ENCODE peak calls at places on chromosomes 3 and 15, in six cellular contexts. J, C, X, P, G and A are unnamed samples.

GRCh38 chr3:177724020-177724638 is 526.8 kb upstream of the TBL1XR1 start:
- DNase-seq in J (no peak), C (peak; percentile 38), X (no peak), P (peak; percentile 80), G (no peak), A (no peak)

GRCh38 chr3:111072016-111072891 is 638 bp downstream of the NECTIN3 start:
- DNase-seq in J (no peak), C (peak; percentile 54), X (no peak), P (no peak), G (no peak), A (peak; percentile 77)

GRCh38 chr3:151863611-151864010 is 9.8 kb upstream of the SUCNR1 start:
- DNase-seq in J (no peak), C (no peak), X (no peak), P (no peak), G (no peak), A (no peak)

GRCh38 chr3:107068980-107069379 is 308.3 kb upstream of the CCDC54 start:
- DNase-seq in J (no peak), C (no peak), X (no peak), P (no peak), G (peak; percentile 44), A (no peak)

GRCh38 chr15:85582719-85583089 is 202.3 kb downstream of the AKAP13 start:
- DNase-seq in J (no peak), C (peak; percentile 75), X (no peak), P (peak; percentile 42), G (no peak), A (no peak)

GRCh38 chr3:30747771-30748281 is 141.4 kb downstream of the TGFBR2 start:
- DNase-seq in J (no peak), C (no peak), X (no peak), P (no peak), G (no peak), A (peak; percentile 70)

GRCh38 chr15:66644000-66644787 is 57.8 kb upstream of the SMAD6 start:
- DNase-seq in J (no peak), C (no peak), X (no peak), P (no peak), G (no peak), A (no peak)

GRCh38 chr3:89252865-89253264 is 145.4 kb downstream of the EPHA3 start:
- DNase-seq in J (no peak), C (no peak), X (no peak), P (no peak), G (peak; percentile 53), A (no peak)

GRCh38 chr3:35639251-35640185 is at the start of gene ARPP21:
- DNase-seq in J (peak; percentile 8), C (no peak), X (no peak), P (peak; percentile 16), G (no peak), A (peak; percentile 57)

GRCh38 chr15:40595219-40595618 is 1.2 kb downstream of the KNL1 start:
- DNase-seq in J (no peak), C (no peak), X (peak; percentile 3), P (no peak), G (no peak), A (no peak)

GRCh38 chr15:79068790-79069189 is 21.8 kb downstream of the RASGRF1 start:
- DNase-seq in J (no peak), C (no peak), X (no peak), P (no peak), G (no peak), A (no peak)

GRCh38 chr15:79065744-79066376 is 24.7 kb downstream of the RASGRF1 start:
- DNase-seq in J (no peak), C (no peak), X (no peak), P (no peak), G (no peak), A (peak; percentile 11)

GRCh38 chr15:79067969-79068368 is 22.6 kb downstream of the RASGRF1 start:
- DNase-seq in J (no peak), C (no peak), X (no peak), P (no peak), G (no peak), A (no peak)

GRCh38 chr15:79066391-79067090 is 24.0 kb downstream of the RASGRF1 start:
- DNase-seq in J (no peak), C (no peak), X (no peak), P (no peak), G (no peak), A (no peak)

GRCh38 chr15:79067434-79067833 is 23.1 kb downstream of the RASGRF1 start:
- DNase-seq in J (no peak), C (peak; percentile 22), X (no peak), P (no peak), G (no peak), A (no peak)
- TF ChIP-seq POLR2AphosphoS5 in J (no peak), C (no peak), X (no peak), P (no peak), G (no peak), A (no peak)

DNA sequence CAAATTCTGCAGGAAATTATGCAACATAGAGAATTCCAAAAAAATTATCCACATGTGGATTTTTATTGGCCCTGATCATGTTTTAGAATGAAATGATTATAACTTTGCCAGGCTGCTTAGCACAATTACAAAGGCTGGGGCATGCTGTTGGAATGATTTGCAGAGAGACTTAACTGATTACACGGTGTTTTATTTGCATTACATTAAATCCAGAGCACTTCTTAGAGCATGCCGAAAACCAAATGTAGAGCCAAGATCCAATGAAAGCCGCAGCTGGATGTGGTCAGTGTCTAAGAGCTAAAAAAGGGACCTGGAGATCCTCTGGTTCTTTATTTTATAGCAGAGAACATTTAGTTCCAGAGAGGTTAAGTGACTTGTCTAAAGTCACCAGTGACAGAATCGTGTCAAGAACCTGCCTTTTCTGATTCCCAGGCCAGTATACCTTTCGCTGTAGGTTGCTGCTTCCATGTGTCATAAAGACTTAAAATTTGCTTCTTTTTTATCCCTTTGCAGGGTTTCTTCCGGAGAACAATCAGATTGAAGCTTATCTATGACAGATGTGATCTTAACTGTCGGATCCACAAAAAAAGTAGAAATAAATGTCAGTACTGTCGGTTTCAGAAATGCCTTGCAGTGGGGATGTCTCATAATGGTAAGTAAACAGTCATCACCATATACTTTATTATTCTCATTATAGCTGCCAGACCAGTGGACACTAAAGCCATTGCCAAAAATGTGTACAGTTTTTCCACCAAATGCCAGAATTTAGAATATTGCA is 92.0 kb upstream of the TSEN2 start:
- DNase-seq in J (no peak), C (no peak), X (no peak), P (no peak), G (no peak), A (no peak)
- TF ChIP-seq POLR2AphosphoS5 in J (no peak), C (no peak), X (no peak), P (no peak), G (no peak), A (no peak)

DNA sequence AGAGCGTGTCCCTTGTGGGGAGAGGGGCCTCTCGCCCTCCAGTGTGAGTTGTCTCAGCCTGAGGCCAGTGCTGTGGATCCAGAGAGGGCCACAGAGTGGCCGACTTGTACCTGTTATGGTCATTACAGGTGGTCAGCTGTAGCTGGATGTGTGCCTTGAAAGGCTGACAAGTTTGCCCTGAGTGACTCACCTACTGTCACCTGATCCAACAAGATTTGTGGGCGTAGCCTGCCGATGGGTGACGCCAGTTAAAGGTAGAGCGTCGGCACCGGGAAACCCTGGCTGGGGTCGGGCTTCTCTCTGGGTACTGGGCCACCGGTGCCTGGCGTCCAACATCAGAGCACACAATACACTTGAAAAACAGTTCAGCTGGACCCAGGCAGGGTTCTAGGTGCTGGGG is 2.8 kb upstream of the ISG20 start:
- DNase-seq in J (no peak), C (peak; percentile 56), X (no peak), P (no peak), G (no peak), A (peak; percentile 68)
- TF ChIP-seq POLR2AphosphoS5 in J (no peak), C (peak; percentile 43), X (no peak), P (no peak), G (no peak), A (peak; percentile 41)

GRCh38 chr15:71746719-71747118 is 63.6 kb upstream of the NR2E3 start:
- DNase-seq in J (no peak), C (peak; percentile 46), X (no peak), P (no peak), G (no peak), A (peak; percentile 22)
- TF ChIP-seq POLR2AphosphoS5 in J (no peak), C (no peak), X (no peak), P (no peak), G (no peak), A (no peak)

GRCh38 chr3:12347301-12347700 is 58.4 kb downstream of the PPARG start:
- DNase-seq in J (no peak), C (no peak), X (no peak), P (no peak), G (no peak), A (no peak)

GRCh38 chr3:12351145-12351544 is 62.3 kb downstream of the PPARG start:
- DNase-seq in J (no peak), C (no peak), X (no peak), P (peak; percentile 75), G (no peak), A (no peak)

GRCh38 chr3:12353796-12354505 is 65.1 kb downstream of the PPARG start:
- DNase-seq in J (no peak), C (no peak), X (no peak), P (peak; percentile 79), G (no peak), A (no peak)

GRCh38 chr3:12352253-12352652 is 63.4 kb downstream of the PPARG start:
- DNase-seq in J (no peak), C (no peak), X (no peak), P (no peak), G (no peak), A (no peak)

DNA sequence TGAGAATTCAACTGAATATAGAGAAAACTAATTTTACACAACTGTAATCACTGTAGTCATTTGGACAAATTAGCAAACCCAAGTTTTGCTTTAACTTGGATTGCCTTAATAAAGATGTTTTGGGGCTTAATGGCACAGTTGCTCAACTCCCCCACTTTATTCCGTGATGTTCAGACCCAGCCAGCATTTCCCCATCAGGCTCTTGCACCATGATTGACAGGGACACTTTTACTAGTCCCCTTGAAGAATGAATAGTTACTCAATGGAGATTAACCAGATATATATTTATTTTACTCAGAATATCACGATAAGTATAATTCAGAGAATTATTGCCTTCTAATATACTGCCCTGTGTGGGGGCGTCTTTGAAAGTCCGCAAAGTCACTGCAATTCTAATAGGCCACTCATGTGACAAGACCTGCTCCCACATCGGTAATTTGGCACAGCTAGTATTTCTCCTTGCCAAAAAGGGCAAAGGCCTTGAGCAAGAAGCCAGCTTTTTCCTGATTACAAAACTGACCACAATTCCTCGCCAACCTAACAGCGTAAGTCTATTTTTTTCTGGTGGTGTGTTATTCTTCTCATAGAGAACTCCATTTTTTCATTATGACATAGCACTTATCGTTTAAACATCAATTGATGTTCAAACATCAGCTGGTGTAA is 61.4 kb downstream of the PPARG start:
- DNase-seq in J (no peak), C (no peak), X (no peak), P (peak; percentile 91), G (no peak), A (no peak)
- TF ChIP-seq POLR2AphosphoS5 in J (no peak), C (peak; percentile 66), X (peak; percentile 33), P (peak; percentile 86), G (no peak), A (no peak)

GRCh38 chr3:157282261-157283191 is 122.6 kb upstream of the CCNL1 start:
- DNase-seq in J (no peak), C (no peak), X (no peak), P (no peak), G (peak; percentile 69), A (no peak)
- TF ChIP-seq POLR2AphosphoS5 in J (no peak), C (no peak), X (no peak), P (no peak), G (no peak), A (no peak)

GRCh38 chr3:45986303-45986982 is 9.2 kb downstream of the FYCO1 start:
- DNase-seq in J (no peak), C (no peak), X (no peak), P (no peak), G (no peak), A (no peak)
- TF ChIP-seq POLR2AphosphoS5 in J (no peak), C (no peak), X (no peak), P (no peak), G (no peak), A (no peak)